ENCODE peak calls at places on chromosome 15, in ten cellular contexts. C is EH; X is HuH-7; G is fibroblast of gingiva; A is WERI-Rb-1; H is GM12865; P is SK-MEL-5; S is AG04450; O is NCI-H1417 treated with DMSO at 0.1 percent for 48 hours; T is activated T-helper 2 cell treated with anti-CD3 and anti-CD28 coated beads, Interferon-gamma antibody, Interleukin-2, Interleukin-4, amounts not matched to agents 10 μg/mL and 5 μg/mL and 100 μg/mL, durations not matched to agents 14 hours and 24 hours and 36 hours. R is an unnamed sample.

GRCh38 chr15:67574981-67575632 is 32.6 kb downstream of the MAP2K5 start:
- DNase-seq in C (peak; percentile 25), X (no peak), G (peak; percentile 40), A (no peak), H (no peak), P (no peak), S (no peak), O (no peak), T (no peak), R (no peak)

GRCh38 chr15:22887157-22887951 is 48.9 kb downstream of the NIPA2 start:
- DNase-seq in C (peak; percentile 90), X (no peak), G (peak; percentile 48), A (no peak), H (no peak), P (no peak), S (peak; percentile 36), O (no peak), T (no peak), R (no peak)

GRCh38 chr15:57462391-57462790 is 86.1 kb downstream of the CGNL1 start:
- DNase-seq in C (peak; percentile 18), X (no peak), G (no peak), A (no peak), H (no peak), P (peak; percentile 17), S (no peak), O (no peak), T (no peak), R (no peak)

GRCh38 chr15:85137507-85138175 is 156.0 kb downstream of the PDE8A start:
- DNase-seq in C (no peak), X (no peak), G (no peak), A (peak; percentile 93), H (no peak), P (no peak), S (no peak), O (peak; percentile 65), T (no peak), R (no peak)

GRCh38 chr15:88647362-88648105 is 8.7 kb downstream of the ISG20 start:
- DNase-seq in C (no peak), X (no peak), G (no peak), A (no peak), H (peak; percentile 9), P (no peak), S (no peak), O (no peak), T (no peak), R (no peak)

GRCh38 chr15:48541659-48542334 is 103.7 kb downstream of the FBN1 start:
- DNase-seq in C (peak; percentile 97), X (no peak), G (peak; percentile 84), A (no peak), H (peak; percentile 69), P (peak; percentile 3), S (no peak), O (no peak), T (no peak), R (no peak)

GRCh38 chr15:85504739-85505676 is 124.6 kb downstream of the AKAP13 start:
- DNase-seq in C (peak; percentile 72), X (no peak), G (peak; percentile 69), A (peak; percentile 53), H (peak; percentile 73), P (peak; percentile 77), S (peak; percentile 24), O (no peak), T (no peak), R (peak; percentile 56)

GRCh38 chr15:84840255-84840654 is 23.1 kb downstream of the ALPK3 start:
- DNase-seq in C (no peak), X (no peak), G (no peak), A (no peak), H (no peak), P (no peak), S (no peak), O (no peak), T (no peak), R (no peak)

GRCh38 chr15:101445562-101446526 is 43.7 kb downstream of the PCSK6 start:
- DNase-seq in C (peak; percentile 90), X (peak; percentile 80), G (peak; percentile 24), A (no peak), H (no peak), P (no peak), S (no peak), O (no peak), T (no peak), R (peak; percentile 33)

GRCh38 chr15:79863886-79864285 is 32.9 kb downstream of the MTHFS start:
- DNase-seq in C (peak; percentile 58), X (no peak), G (no peak), A (no peak), H (no peak), P (no peak), S (no peak), O (no peak), T (no peak), R (no peak)

GRCh38 chr15:44066211-44066827 is 128.8 kb downstream of the FRMD5 start:
- DNase-seq in C (peak; percentile 73), X (peak; percentile 23), G (peak; percentile 43), A (peak; percentile 63), H (peak; percentile 86), P (peak; percentile 92), S (peak; percentile 29), O (no peak), T (peak; percentile 33), R (peak; percentile 51)

GRCh38 chr15:94297543-94297942 is 66.2 kb downstream of the MCTP2 start:
- DNase-seq in C (no peak), X (no peak), G (no peak), A (no peak), H (no peak), P (no peak), S (no peak), O (no peak), T (no peak), R (peak; percentile 4)

GRCh38 chr15:81378438-81378837 is 4.4 kb upstream of the TMC3 start:
- DNase-seq in C (no peak), X (no peak), G (no peak), A (no peak), H (no peak), P (no peak), S (no peak), O (no peak), T (no peak), R (no peak)

R was measured in Caco-2.